ENCODE peak calls at places on chromosomes 2 and 18, in five cellular contexts. H is naive B cell, I is AG04450, Z is testis, Q is mammary epithelial cell. X is an unnamed sample.

GRCh38 chr2:188016917-188017316 is 274.8 kb upstream of the GULP1 start:
- DNase-seq in H (no peak), I (no peak), Z (no peak), Q (no peak), X (no peak)

GRCh38 chr2:170455617-170456426 is 259.3 kb upstream of the SP5 start:
- DNase-seq in H (no peak), I (no peak), Z (no peak), Q (no peak), X (no peak)

GRCh38 chr2:166057363-166058169 is 70.3 kb downstream of the SCN1A start:
- DNase-seq in H (no peak), I (no peak), Z (no peak), Q (no peak), X (peak)

GRCh38 chr18:42635378-42636048 is 480.0 kb downstream of the RIT2 start:
- DNase-seq in H (no peak), I (no peak), Z (no peak), Q (no peak), X (no peak)

GRCh38 chr2:55093381-55093780 is 43.1 kb upstream of the RTN4 start:
- DNase-seq in H (no peak), I (no peak), Z (no peak), Q (peak), X (peak)

GRCh38 chr2:221570321-221571107 is 1.6 kb downstream of the EPHA4 start:
- DNase-seq in H (peak), I (no peak), Z (peak), Q (peak), X (no peak)

GRCh38 chr2:119366161-119366648 is 429 bp downstream of the C2orf76 start:
- DNase-seq in H (no peak), I (no peak), Z (no peak), Q (no peak), X (no peak)

GRCh38 chr2:35530615-35531135 is 824.9 kb upstream of the CRIM1 start:
- DNase-seq in H (no peak), I (no peak), Z (no peak), Q (peak), X (no peak)

GRCh38 chr2:15790326-15790725 is 150.0 kb upstream of the MYCN start:
- DNase-seq in H (no peak), I (no peak), Z (no peak), Q (no peak), X (no peak)

GRCh38 chr2:226215902-226216503 is 583.6 kb downstream of the IRS1 start:
- DNase-seq in H (peak), I (no peak), Z (peak), Q (peak), X (no peak)

GRCh38 chr2:109066501-109066900 is 62.5 kb upstream of the SH3RF3 start:
- DNase-seq in H (no peak), I (no peak), Z (no peak), Q (no peak), X (no peak)

GRCh38 chr2:189249171-189249570 is 69.6 kb upstream of the COL5A2 start:
- DNase-seq in H (no peak), I (peak), Z (no peak), Q (peak), X (no peak)

X was measured in RWPE1.